ENCODE peak calls at places on chromosomes 4 and X, in six cellular contexts. F is A549, K is nephron progenitor cell, B is GM20000, P is epithelial cell of esophagus, W is progenitor cell of endocrine pancreas. L is an unnamed sample.
A peak's percentile ranks its signal among the peaks of the same experiment; 100 is the strongest.

GRCh38 chrX:149527705-149528104 is 13.1 kb upstream of the EOLA1 start:
- DNase-seq in F (peak; percentile 53), K (no peak), B (no peak), P (peak; percentile 49), W (no peak), L (peak; percentile 50)

GRCh38 chr4:7708238-7708637 is 231.4 kb downstream of the AFAP1 start:
- DNase-seq in F (no peak), K (no peak), B (no peak), P (no peak), W (no peak), L (no peak)

GRCh38 chr4:31366041-31366440 is 645.9 kb downstream of the PCDH7 start:
- DNase-seq in F (no peak), K (no peak), B (no peak), P (peak; percentile 66), W (no peak), L (no peak)

GRCh38 chrX:8913665-8914409 is 112.7 kb upstream of the FAM9A start:
- DNase-seq in F (peak; percentile 3), K (no peak), B (no peak), P (peak; percentile 7), W (no peak), L (no peak)

GRCh38 chr4:157741642-157742041 is 431.2 kb downstream of the GASK1B start:
- DNase-seq in F (no peak), K (no peak), B (no peak), P (no peak), W (no peak), L (no peak)

GRCh38 chr4:84669201-84669600 is 86.3 kb downstream of the CDS1 start:
- DNase-seq in F (no peak), K (no peak), B (peak; percentile 18), P (no peak), W (no peak), L (no peak)

GRCh38 chr4:48683784-48684666 is 96.1 kb downstream of the FRYL start:
- DNase-seq in F (no peak), K (no peak), B (peak; percentile 17), P (no peak), W (no peak), L (no peak)

GRCh38 chr4:7526491-7526890 is 91.8 kb upstream of the PSAPL1 start:
- DNase-seq in F (no peak), K (no peak), B (no peak), P (no peak), W (no peak), L (no peak)

GRCh38 chrX:42755820-42756219 is 22.1 kb downstream of the PPP1R2C start:
- DNase-seq in F (no peak), K (no peak), B (no peak), P (peak; percentile 58), W (no peak), L (no peak)

GRCh38 chr4:151436093-151436518 is 27.1 kb downstream of the FHIP1A start:
- DNase-seq in F (no peak), K (no peak), B (no peak), P (no peak), W (no peak), L (no peak)

GRCh38 chr4:99104153-99104552 is 15.6 kb upstream of the ADH5 start:
- DNase-seq in F (no peak), K (no peak), B (no peak), P (no peak), W (no peak), L (no peak)

DNA sequence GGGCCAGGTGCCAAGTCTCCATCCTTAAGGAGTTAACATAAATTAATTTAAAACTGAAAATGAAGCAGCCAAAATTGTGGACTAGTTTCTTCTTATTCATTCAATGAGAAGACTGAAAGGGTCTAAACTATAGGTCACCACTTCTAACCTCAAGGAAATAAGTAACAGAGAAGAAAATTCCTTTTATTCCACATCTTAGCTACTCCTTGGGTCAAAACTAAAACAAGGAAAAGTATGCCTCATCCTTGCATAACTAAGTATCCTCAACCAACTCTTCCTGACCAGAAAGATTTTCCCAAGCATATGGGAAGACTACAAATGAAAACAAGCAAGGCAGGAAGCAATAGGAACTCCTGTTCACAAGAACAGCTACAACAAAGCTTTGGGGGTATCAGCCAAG is 71.2 kb downstream of the ZNF827 start:
- DNase-seq in F (no peak), K (no peak), B (no peak), P (no peak), W (no peak), L (no peak)
- TF ChIP-seq CTCF in F (no peak), K (no peak), B (no peak), P (no peak), W (no peak), L (no peak)

GRCh38 chr4:61312526-61312925 is 112.4 kb downstream of the ADGRL3 start:
- DNase-seq in F (no peak), K (no peak), B (no peak), P (peak; percentile 38), W (no peak), L (no peak)
- TF ChIP-seq CTCF in F (no peak), K (no peak), B (no peak), P (no peak), W (no peak), L (no peak)

DNA sequence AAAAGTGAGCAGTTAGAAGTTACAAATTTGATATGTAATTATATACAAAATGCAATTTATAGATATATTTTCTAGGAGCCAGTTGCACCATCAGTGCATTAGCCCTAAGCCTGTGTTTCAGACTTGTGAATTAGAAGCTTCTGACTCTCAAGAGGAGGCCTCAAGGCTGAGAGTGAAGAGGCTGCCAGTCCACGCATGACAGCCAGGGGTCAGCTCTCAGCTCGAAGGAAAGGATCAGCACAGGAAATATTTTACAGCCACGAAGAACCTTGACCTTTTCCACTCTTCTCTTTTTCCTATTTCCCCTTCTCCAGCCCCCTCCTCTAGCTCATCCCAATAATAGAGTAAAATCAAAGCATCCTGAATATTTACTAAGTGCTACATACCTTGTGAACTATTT is 642.4 kb downstream of the TRIML1 start:
- DNase-seq in F (peak; percentile 20), K (peak; percentile 14), B (no peak), P (peak; percentile 48), W (no peak), L (no peak)
- TF ChIP-seq CTCF in F (peak; percentile 14), K (peak; percentile 37), B (no peak), P (peak; percentile 67), W (peak; percentile 49), L (no peak)

GRCh38 chr4:155881555-155881954 is 15.5 kb upstream of the ASIC5 start:
- DNase-seq in F (no peak), K (no peak), B (peak; percentile 8), P (no peak), W (no peak), L (no peak)

GRCh38 chr4:155878611-155879010 is 12.5 kb upstream of the ASIC5 start:
- DNase-seq in F (no peak), K (no peak), B (no peak), P (no peak), W (no peak), L (peak; percentile 8)

GRCh38 chr4:155879767-155880166 is 13.7 kb upstream of the ASIC5 start:
- DNase-seq in F (no peak), K (no peak), B (no peak), P (no peak), W (no peak), L (no peak)

DNA sequence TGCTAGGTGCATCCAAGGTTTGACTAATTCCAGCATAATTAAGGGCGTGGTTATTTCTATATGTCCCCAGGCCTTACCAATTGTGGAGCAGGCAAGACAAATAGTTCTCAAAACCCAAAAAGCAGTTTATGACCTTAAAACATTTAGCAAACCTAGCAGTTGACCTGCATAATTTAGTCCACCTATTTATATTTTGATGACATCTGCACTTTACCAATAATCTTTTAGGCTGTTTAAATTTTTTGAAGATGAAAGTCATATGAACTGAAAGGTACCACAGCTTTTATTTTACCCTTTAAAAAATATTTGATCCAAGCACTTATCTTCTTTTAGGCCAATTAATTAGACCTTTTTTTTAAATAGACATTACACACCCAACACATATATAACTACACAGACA is 9.8 kb upstream of the ASIC5 start:
- DNase-seq in F (no peak), K (no peak), B (no peak), P (no peak), W (no peak), L (no peak)
- TF ChIP-seq CTCF in F (no peak), K (no peak), B (no peak), P (no peak), W (no peak), L (no peak)

GRCh38 chr4:164783966-164784365 is 30.0 kb downstream of the SMIM31 start:
- DNase-seq in F (no peak), K (peak; percentile 27), B (no peak), P (no peak), W (no peak), L (no peak)

GRCh38 chr4:164780839-164781238 is 26.9 kb downstream of the SMIM31 start:
- DNase-seq in F (no peak), K (no peak), B (no peak), P (no peak), W (no peak), L (no peak)

GRCh38 chr4:164779080-164779479 is 25.1 kb downstream of the SMIM31 start:
- DNase-seq in F (no peak), K (no peak), B (no peak), P (no peak), W (no peak), L (no peak)

DNA sequence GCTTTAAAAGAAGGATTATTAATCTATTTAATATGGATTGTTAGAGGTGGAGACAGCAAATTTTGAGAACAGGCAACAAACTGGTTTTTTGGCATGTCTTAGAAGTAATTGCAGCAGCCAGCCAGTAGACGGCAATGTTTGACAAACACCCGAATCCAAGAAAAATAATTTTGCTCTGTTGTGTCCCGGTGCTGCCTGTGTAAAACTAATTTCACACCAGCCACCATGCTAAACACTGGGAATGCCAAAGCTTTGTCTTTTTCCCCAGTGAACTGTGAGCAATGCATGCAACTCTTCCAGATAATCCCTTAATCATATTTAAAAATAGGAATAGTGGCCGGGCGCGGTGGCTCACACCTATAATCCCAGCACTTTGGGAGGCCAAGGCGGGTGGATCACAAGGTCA is 25.9 kb downstream of the SMIM31 start:
- DNase-seq in F (peak; percentile 35), K (peak; percentile 45), B (peak; percentile 45), P (peak; percentile 60), W (peak; percentile 11), L (peak; percentile 28)
- TF ChIP-seq CTCF in F (peak; percentile 69), K (peak; percentile 94), B (peak; percentile 71), P (peak; percentile 96), W (peak; percentile 92), L (peak; percentile 80)

GRCh38 chr4:41994461-41994860 is 4.1 kb downstream of the SLC30A9 start:
- DNase-seq in F (no peak), K (no peak), B (no peak), P (no peak), W (no peak), L (no peak)
- TF ChIP-seq CTCF in F (no peak), K (no peak), B (no peak), P (no peak), W (no peak), L (peak; percentile 14)

GRCh38 chr4:152667781-152668180 is 12.0 kb downstream of the TMEM154 start:
- DNase-seq in F (no peak), K (no peak), B (no peak), P (no peak), W (no peak), L (no peak)

GRCh38 chr4:152665691-152666410 is 13.9 kb downstream of the TMEM154 start:
- DNase-seq in F (no peak), K (no peak), B (no peak), P (no peak), W (no peak), L (no peak)

GRCh38 chr4:152668338-152668964 is 11.3 kb downstream of the TMEM154 start:
- DNase-seq in F (no peak), K (no peak), B (no peak), P (no peak), W (no peak), L (no peak)

GRCh38 chr4:152663203-152664066 is 16.4 kb downstream of the TMEM154 start:
- DNase-seq in F (no peak), K (no peak), B (peak; percentile 59), P (no peak), W (no peak), L (no peak)

GRCh38 chr4:152666946-152667345 is 12.9 kb downstream of the TMEM154 start:
- DNase-seq in F (no peak), K (no peak), B (no peak), P (no peak), W (no peak), L (no peak)
- TF ChIP-seq CTCF in F (no peak), K (no peak), B (no peak), P (no peak), W (no peak), L (no peak)